ENCODE peak calls at places on chromosomes 7 and 10, in six cellular contexts. W, M, A, D, R and S are unnamed samples.

GRCh38 chr10:43712821-43713584 is 64.3 kb upstream of the ZNF32 start:
- DNase-seq in W (no peak), M (no peak), A (no peak), D (no peak), R (no peak), S (no peak)

GRCh38 chr10:92690211-92691041 is 671 bp downstream of the HHEX start:
- DNase-seq in W (peak), M (peak), A (peak), D (peak), R (peak), S (peak)

GRCh38 chr10:132539431-132539839 is 1.8 kb downstream of the INPP5A start:
- DNase-seq in W (no peak), M (no peak), A (no peak), D (no peak), R (peak), S (no peak)

GRCh38 chr7:129877146-129877792 is 75.5 kb downstream of the UBE2H start:
- DNase-seq in W (no peak), M (no peak), A (no peak), D (no peak), R (no peak), S (no peak)

GRCh38 chr10:10787586-10787985 is 230.1 kb upstream of the CELF2 start:
- DNase-seq in W (no peak), M (no peak), A (no peak), D (no peak), R (no peak), S (no peak)

GRCh38 chr10:78516236-78516635 is 482.6 kb downstream of the RPS24 start:
- DNase-seq in W (no peak), M (no peak), A (no peak), D (no peak), R (no peak), S (no peak)

GRCh38 chr10:93999401-93999851 is 5.7 kb downstream of the PLCE1 start:
- DNase-seq in W (no peak), M (no peak), A (peak), D (peak), R (peak), S (no peak)

GRCh38 chr7:152615052-152615741 is 60.7 kb downstream of the XRCC2 start:
- DNase-seq in W (no peak), M (no peak), A (peak), D (no peak), R (no peak), S (no peak)

GRCh38 chr10:10208156-10208555 is 809.5 kb upstream of the CELF2 start:
- DNase-seq in W (no peak), M (no peak), A (no peak), D (no peak), R (no peak), S (no peak)

GRCh38 chr10:74244097-74244685 is 93.2 kb downstream of the ADK start:
- DNase-seq in W (no peak), M (no peak), A (peak), D (peak), R (no peak), S (no peak)

GRCh38 chr7:95434501-95435421 is at the start of gene PON2:
- DNase-seq in W (peak), M (peak), A (peak), D (peak), R (peak), S (peak)

GRCh38 chr10:22420787-22421517 is 75.7 kb downstream of the SPAG6 start:
- DNase-seq in W (no peak), M (no peak), A (no peak), D (peak), R (no peak), S (no peak)
- TF ChIP-seq CTCF in W (peak), M (peak), A (peak), D (peak), R (no peak), S (peak)

GRCh38 chr10:129865413-129865812 is 98.7 kb downstream of the EBF3 start:
- DNase-seq in W (no peak), M (no peak), A (no peak), D (no peak), R (no peak), S (no peak)

GRCh38 chr10:129865960-129866359 is 98.1 kb downstream of the EBF3 start:
- DNase-seq in W (no peak), M (no peak), A (no peak), D (no peak), R (no peak), S (no peak)

GRCh38 chr10:129863231-129863663 is 100.8 kb downstream of the EBF3 start:
- DNase-seq in W (no peak), M (no peak), A (peak), D (no peak), R (peak), S (no peak)

GRCh38 chr10:129864601-129865126 is 99.4 kb downstream of the EBF3 start:
- DNase-seq in W (no peak), M (no peak), A (no peak), D (no peak), R (no peak), S (no peak)

DNA sequence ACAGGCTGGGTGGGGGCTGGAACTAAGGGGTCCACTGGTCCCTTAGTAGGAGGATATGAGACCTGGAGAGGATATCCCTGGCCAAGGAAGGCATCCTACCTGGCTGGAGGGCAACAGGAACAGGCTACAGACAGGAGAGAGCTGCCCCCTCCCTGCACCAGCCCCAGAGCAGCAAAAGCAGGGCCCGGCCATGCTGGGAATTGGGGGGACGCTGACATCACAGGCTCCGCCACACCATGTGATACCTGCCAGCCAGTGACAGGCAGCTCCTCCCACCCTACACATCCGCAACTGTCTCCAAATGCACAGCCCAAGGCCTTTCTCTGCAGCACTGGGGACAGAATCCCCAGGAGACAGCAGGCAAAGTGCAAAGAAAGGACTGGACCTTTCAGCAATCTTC is 100.0 kb downstream of the EBF3 start:
- DNase-seq in W (no peak), M (no peak), A (no peak), D (no peak), R (no peak), S (no peak)
- TF ChIP-seq CTCF in W (no peak), M (no peak), A (no peak), D (no peak), R (no peak), S (no peak)

GRCh38 chr7:372939-373791 is 83.2 kb downstream of the FOXL3 start:
- DNase-seq in W (no peak), M (no peak), A (no peak), D (no peak), R (peak), S (peak)
- TF ChIP-seq CTCF in W (no peak), M (no peak), A (no peak), D (no peak), R (no peak), S (no peak)

DNA sequence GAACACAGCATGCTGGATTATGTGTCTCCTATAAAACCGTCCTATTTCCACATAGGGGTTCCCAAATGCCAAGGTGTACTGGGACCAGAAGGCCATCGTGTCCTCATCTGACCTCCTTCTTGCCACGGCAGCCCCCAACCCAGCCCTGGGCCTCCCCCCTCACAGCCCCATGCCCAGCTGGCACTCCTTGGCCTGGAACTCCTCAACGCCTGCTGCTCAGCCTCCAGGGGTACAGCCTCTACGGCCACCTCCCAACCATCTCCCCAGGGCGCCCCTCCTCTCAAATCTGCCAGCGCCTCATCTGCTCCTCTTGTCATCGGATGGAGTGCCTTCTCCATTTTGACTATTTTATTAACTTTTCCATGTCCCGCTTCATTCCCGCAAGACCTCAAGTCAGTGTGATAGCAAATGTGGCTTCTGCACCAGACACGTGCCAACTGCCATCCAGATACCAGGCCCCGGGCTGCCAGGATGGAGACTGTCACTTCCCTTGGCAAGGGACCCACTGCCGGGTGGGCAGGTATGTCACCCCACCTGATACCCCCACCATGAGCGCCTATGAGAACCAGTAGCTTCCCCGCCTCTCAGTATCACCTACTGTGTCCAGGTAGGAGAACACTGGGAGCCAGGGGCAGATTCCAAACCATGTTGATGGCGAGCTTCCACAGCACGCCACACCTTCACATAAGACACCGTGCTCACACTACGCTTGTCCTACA is 106.7 kb downstream of the EBF3 start:
- DNase-seq in W (no peak), M (no peak), A (no peak), D (no peak), R (no peak), S (no peak)
- TF ChIP-seq CTCF in W (no peak), M (no peak), A (no peak), D (no peak), R (no peak), S (no peak)

GRCh38 chr7:78134256-78134655 is 335.7 kb downstream of the PHTF2 start:
- DNase-seq in W (no peak), M (peak), A (peak), D (peak), R (no peak), S (no peak)
- TF ChIP-seq CTCF in W (no peak), M (peak), A (peak), D (peak), R (peak), S (no peak)